ENCODE peak calls at places on chromosomes 11 and 22, in six cellular contexts. One of them, this sample, is unnamed.

GRCh38 chr11:3000032-3000961 is 8.2 kb upstream of the NAP1L4 start:
- DNase-seq in PC-3: no peak
- DNase-seq in upper lobe of left lung: peak
- DNase-seq in suprapubic skin: peak
- DNase-seq in ovary: peak
- DNase-seq in MM.1S: no peak
- DNase-seq in this sample: no peak

GRCh38 chr22:27881404-27881803 is 37.7 kb downstream of the PITPNB start:
- DNase-seq in PC-3: no peak
- DNase-seq in upper lobe of left lung: no peak
- DNase-seq in suprapubic skin: no peak
- DNase-seq in ovary: peak
- DNase-seq in MM.1S: no peak
- DNase-seq in this sample: no peak

GRCh38 chr11:2586793-2587131 is 113.0 kb downstream of the KCNQ1OT1 start:
- DNase-seq in PC-3: no peak
- DNase-seq in upper lobe of left lung: no peak
- DNase-seq in suprapubic skin: no peak
- DNase-seq in ovary: no peak
- DNase-seq in MM.1S: no peak
- DNase-seq in this sample: no peak

GRCh38 chr11:945986-946385 is 20.3 kb downstream of the AP2A2 start:
- DNase-seq in PC-3: no peak
- DNase-seq in upper lobe of left lung: no peak
- DNase-seq in suprapubic skin: no peak
- DNase-seq in ovary: no peak
- DNase-seq in MM.1S: no peak
- DNase-seq in this sample: no peak

GRCh38 chr11:19367051-19367709 is 126.4 kb upstream of the E2F8 start:
- DNase-seq in PC-3: peak
- DNase-seq in upper lobe of left lung: no peak
- DNase-seq in suprapubic skin: no peak
- DNase-seq in ovary: no peak
- DNase-seq in MM.1S: no peak
- DNase-seq in this sample: no peak

GRCh38 chr11:63916837-63917684 is at the start of gene RCOR2:
- DNase-seq in PC-3: peak
- DNase-seq in upper lobe of left lung: peak
- DNase-seq in suprapubic skin: no peak
- DNase-seq in ovary: peak
- DNase-seq in MM.1S: peak
- DNase-seq in this sample: peak

GRCh38 chr11:44775366-44776356 is 48.9 kb downstream of the TSPAN18 start:
- DNase-seq in PC-3: peak
- DNase-seq in upper lobe of left lung: peak
- DNase-seq in suprapubic skin: peak
- DNase-seq in ovary: no peak
- DNase-seq in MM.1S: peak
- DNase-seq in this sample: peak

GRCh38 chr11:132718711-132719641 is 813.3 kb downstream of the OPCML start:
- DNase-seq in PC-3: no peak
- DNase-seq in upper lobe of left lung: no peak
- DNase-seq in suprapubic skin: no peak
- DNase-seq in ovary: no peak
- DNase-seq in MM.1S: peak
- DNase-seq in this sample: no peak

DNA sequence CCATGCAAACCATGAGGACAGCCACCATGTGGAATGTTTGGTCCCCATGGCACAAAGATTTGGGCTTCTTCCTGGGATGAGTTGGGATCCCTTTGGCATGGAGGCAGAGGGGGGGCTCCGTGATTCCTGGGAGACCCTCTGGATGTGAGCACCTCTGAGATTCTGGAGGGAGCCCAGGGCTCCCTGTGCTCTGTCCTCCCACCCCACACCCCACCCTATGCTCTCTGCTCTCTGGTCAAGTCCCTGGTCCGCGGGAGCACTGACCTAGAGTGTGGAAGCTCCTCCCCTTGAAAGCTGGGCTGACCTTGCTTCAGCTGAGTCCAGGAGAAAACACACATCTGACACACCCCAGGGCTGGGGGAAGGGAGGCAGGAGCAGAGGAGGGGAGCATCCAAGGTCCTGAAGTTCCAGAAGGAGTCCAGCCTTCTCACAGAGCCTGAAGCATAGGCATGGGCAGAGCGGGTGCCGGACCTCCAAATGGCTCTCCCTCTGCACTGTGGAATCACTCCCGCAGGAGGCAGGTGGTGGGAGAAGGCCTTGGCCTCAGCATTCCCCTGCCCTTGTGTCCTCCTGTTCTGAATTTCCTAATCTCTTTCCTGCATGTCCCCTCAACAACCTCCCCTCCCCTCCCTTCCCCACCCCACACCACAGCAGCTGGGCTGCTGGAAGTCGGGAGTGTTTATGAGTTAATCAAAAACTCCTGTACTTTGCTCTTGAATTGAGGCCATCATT is 25.7 kb upstream of the OAF start:
- DNase-seq in PC-3: no peak
- DNase-seq in upper lobe of left lung: peak
- DNase-seq in suprapubic skin: peak
- DNase-seq in ovary: peak
- DNase-seq in MM.1S: no peak
- DNase-seq in this sample: no peak
- H3K4me3 ChIP-seq in PC-3: no peak
- H3K4me3 ChIP-seq in upper lobe of left lung: no peak
- H3K4me3 ChIP-seq in suprapubic skin: peak
- H3K4me3 ChIP-seq in ovary: no peak
- H3K4me3 ChIP-seq in MM.1S: no peak
- H3K4me3 ChIP-seq in this sample: no peak

DNA sequence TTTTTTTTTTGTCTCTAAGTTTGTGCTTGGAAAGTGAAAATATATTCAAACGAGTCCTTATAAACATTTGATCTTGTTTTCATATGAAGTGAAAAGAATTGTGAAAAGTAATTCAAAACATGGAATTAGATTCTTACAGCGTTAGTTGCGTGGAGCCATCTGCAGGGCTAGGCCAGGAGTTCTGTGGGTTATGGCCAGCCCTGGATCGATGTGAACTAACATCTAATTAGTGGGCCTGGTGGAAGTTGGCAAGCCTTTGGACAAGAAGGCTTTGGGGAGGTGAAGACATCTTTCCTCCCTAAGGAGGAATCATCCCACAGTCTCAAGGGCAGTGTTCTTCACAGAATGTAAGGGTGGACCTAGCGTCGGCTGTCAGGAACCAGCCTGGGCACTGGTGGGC is 37.3 kb downstream of the PARVA start:
- DNase-seq in PC-3: no peak
- DNase-seq in upper lobe of left lung: no peak
- DNase-seq in suprapubic skin: no peak
- DNase-seq in ovary: no peak
- DNase-seq in MM.1S: no peak
- DNase-seq in this sample: no peak
- TF ChIP-seq CTCF in PC-3: no peak
- TF ChIP-seq CTCF in upper lobe of left lung: no peak
- TF ChIP-seq CTCF in suprapubic skin: no peak
- TF ChIP-seq CTCF in ovary: no peak
- TF ChIP-seq CTCF in MM.1S: no peak
- TF ChIP-seq CTCF in this sample: no peak

DNA sequence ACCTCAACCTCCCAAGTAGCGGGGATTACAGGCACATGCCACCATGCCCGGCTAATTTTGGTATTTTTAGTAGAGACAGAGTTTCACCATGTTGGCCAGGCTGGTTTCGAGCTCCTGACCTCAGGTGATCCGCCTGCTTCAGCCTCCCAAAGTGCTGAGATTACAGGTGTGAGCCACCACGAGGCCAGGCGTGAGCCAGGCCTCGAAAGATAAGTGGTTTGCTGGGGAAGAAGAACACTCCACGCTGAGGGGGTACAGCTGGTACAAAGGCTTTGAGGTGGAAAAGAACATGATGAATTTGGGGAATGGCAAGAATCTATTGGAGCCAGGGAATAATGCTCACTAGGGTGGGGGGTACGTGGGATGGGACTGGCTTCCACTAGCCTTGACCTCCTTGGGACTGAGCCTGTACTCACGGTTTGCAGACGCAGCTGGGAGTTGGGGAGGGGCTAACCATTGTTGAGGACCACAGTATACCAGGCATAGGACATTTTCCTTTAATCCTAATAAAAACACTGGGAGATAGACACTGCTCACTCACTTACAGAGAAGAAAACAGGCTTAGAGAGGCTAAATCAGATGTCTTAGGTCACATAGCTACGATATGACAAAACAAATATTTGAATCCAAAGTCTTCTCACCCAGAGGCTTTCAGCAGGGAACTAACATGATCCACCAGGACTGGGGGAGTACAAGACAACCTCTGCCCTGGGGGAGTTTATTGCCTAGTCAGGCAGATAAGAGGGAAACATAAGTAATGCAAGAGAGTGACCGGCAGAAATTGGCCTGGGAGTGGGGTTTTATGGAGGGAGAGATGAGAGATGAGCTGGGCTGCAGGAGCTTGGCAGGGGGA is 4.9 kb downstream of the SLCO2B1 start:
- DNase-seq in PC-3: no peak
- DNase-seq in upper lobe of left lung: no peak
- DNase-seq in suprapubic skin: no peak
- DNase-seq in ovary: no peak
- DNase-seq in MM.1S: no peak
- DNase-seq in this sample: no peak
- H3K4me3 ChIP-seq in PC-3: no peak
- H3K4me3 ChIP-seq in upper lobe of left lung: peak
- H3K4me3 ChIP-seq in suprapubic skin: no peak
- H3K4me3 ChIP-seq in ovary: no peak
- H3K4me3 ChIP-seq in MM.1S: no peak
- H3K4me3 ChIP-seq in this sample: no peak

GRCh38 chr11:124934862-124935547 is 842 bp downstream of the HEPACAM start:
- DNase-seq in PC-3: peak
- DNase-seq in upper lobe of left lung: no peak
- DNase-seq in suprapubic skin: no peak
- DNase-seq in ovary: no peak
- DNase-seq in MM.1S: no peak
- DNase-seq in this sample: no peak
- TF ChIP-seq CTCF in PC-3: peak
- TF ChIP-seq CTCF in upper lobe of left lung: no peak
- TF ChIP-seq CTCF in suprapubic skin: no peak
- TF ChIP-seq CTCF in ovary: no peak
- TF ChIP-seq CTCF in MM.1S: no peak
- TF ChIP-seq CTCF in this sample: peak

GRCh38 chr11:116473790-116474346 is 298.9 kb downstream of the BUD13 start:
- DNase-seq in PC-3: no peak
- DNase-seq in upper lobe of left lung: no peak
- DNase-seq in suprapubic skin: no peak
- DNase-seq in ovary: no peak
- DNase-seq in MM.1S: no peak
- DNase-seq in this sample: no peak
- H3K4me3 ChIP-seq in PC-3: no peak
- H3K4me3 ChIP-seq in upper lobe of left lung: no peak
- H3K4me3 ChIP-seq in suprapubic skin: no peak
- H3K4me3 ChIP-seq in ovary: no peak
- H3K4me3 ChIP-seq in MM.1S: no peak
- H3K4me3 ChIP-seq in this sample: no peak

DNA sequence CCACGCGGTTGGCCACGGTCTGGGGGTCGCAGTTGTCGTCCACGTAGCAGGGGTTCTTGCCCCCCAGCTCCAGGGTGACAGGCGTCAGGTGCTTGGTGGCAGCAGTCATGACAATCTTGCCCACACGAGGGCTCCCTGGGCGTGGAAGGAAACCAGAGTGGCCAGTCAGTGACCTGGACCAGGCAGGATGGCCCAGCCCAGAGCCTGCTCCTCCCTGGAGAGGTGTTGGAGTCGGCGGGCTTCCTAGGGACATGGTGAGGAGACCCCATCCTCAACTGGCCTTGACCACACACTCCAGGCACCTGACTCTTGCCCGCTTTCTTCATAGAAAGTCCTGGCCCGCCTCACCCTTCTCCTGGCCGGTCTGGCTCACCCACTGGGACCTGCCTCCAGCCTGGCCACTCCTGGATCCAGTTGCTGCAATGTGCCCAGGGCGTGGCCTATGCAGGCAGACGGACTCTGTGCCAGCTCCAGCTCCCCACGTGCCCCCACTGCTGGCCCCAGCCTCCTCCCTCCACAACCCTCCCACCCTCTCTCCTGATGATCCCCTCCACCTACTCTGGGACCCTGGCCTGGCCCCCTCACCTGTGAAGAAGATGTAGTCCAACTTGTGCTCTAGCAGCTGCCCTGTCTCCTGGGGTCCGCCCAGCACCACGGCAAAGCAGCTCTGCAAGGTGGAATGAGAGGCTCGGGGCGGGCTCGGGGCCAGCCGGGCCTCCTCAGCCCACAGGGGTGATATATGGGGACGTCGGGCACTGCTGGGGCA is 8.7 kb downstream of the ALDH3B2 start:
- DNase-seq in PC-3: peak
- DNase-seq in upper lobe of left lung: peak
- DNase-seq in suprapubic skin: peak
- DNase-seq in ovary: no peak
- DNase-seq in MM.1S: no peak
- DNase-seq in this sample: no peak
- TF ChIP-seq CTCF in PC-3: peak
- TF ChIP-seq CTCF in upper lobe of left lung: no peak
- TF ChIP-seq CTCF in suprapubic skin: no peak
- TF ChIP-seq CTCF in ovary: no peak
- TF ChIP-seq CTCF in MM.1S: peak
- TF ChIP-seq CTCF in this sample: peak